ENCODE peak calls at places on chromosomes 16 and 17, in nine cellular contexts. M is fibroblast of lung, Z is neural progenitor cell, T is GM23338, G is H1, Q is astrocyte, D is PC-3, P is hepatocyte, H is HepG2. R is an unnamed sample.

GRCh38 chr16:78639775-78640174 is 540.3 kb downstream of the WWOX start:
- DNase-seq in M (no peak), Z (no peak), T (no peak), G (no peak), Q (no peak), D (no peak), P (no peak), H (no peak), R (no peak)

GRCh38 chr16:58421529-58421928 is 29.3 kb downstream of the GINS3 start:
- DNase-seq in M (peak; percentile 81), Z (no peak), T (no peak), G (no peak), Q (peak; percentile 76), D (peak; percentile 82), P (no peak), H (no peak), R (peak; percentile 88)

GRCh38 chr17:80168371-80168770 is 1.5 kb upstream of the CARD14 start:
- DNase-seq in M (peak; percentile 22), Z (no peak), T (no peak), G (no peak), Q (no peak), D (no peak), P (peak; percentile 41), H (no peak), R (no peak)

GRCh38 chr17:82299452-82299851 is 18.0 kb downstream of the CD7 start:
- DNase-seq in M (no peak), Z (no peak), T (peak; percentile 55), G (no peak), Q (no peak), D (no peak), P (no peak), H (no peak), R (no peak)

GRCh38 chr17:65750678-65751077 is 189.2 kb upstream of the AXIN2 start:
- DNase-seq in M (peak; percentile 97), Z (no peak), T (no peak), G (no peak), Q (peak; percentile 95), D (peak; percentile 99), P (peak; percentile 64), H (peak; percentile 99), R (peak; percentile 94)

GRCh38 chr17:32566303-32566702 is 79.5 kb downstream of the CDK5R1 start:
- DNase-seq in M (no peak), Z (no peak), T (no peak), G (no peak), Q (no peak), D (no peak), P (no peak), H (no peak), R (no peak)

GRCh38 chr17:54408741-54409140 is 491.9 kb upstream of the TOM1L1 start:
- DNase-seq in M (no peak), Z (no peak), T (no peak), G (no peak), Q (no peak), D (no peak), P (peak; percentile 12), H (no peak), R (peak; percentile 80)

GRCh38 chr16:12260647-12261262 is 284.2 kb downstream of the SNX29 start:
- DNase-seq in M (no peak), Z (peak; percentile 71), T (peak; percentile 93), G (no peak), Q (no peak), D (no peak), P (peak; percentile 76), H (peak; percentile 94), R (no peak)

GRCh38 chr16:57801856-57802634 is at the start of gene KIFC3:
- DNase-seq in M (peak; percentile 78), Z (peak; percentile 79), T (peak; percentile 64), G (no peak), Q (peak; percentile 65), D (peak; percentile 68), P (peak; percentile 93), H (peak; percentile 79), R (peak; percentile 50)

GRCh38 chr17:41689497-41690299 is 1.0 kb downstream of the EIF1 start:
- DNase-seq in M (peak; percentile 59), Z (peak; percentile 72), T (peak; percentile 83), G (no peak), Q (no peak), D (peak; percentile 43), P (peak; percentile 70), H (peak; percentile 69), R (peak; percentile 35)

GRCh38 chr17:36849871-36850348 is 87.4 kb upstream of the LHX1 start:
- DNase-seq in M (peak; percentile 83), Z (peak; percentile 40), T (no peak), G (no peak), Q (peak; percentile 77), D (peak; percentile 25), P (no peak), H (no peak), R (peak; percentile 58)

GRCh38 chr16:13262270-13263090 is 361.1 kb downstream of the SHISA9 start:
- DNase-seq in M (no peak), Z (no peak), T (no peak), G (no peak), Q (no peak), D (no peak), P (no peak), H (no peak), R (no peak)
- H3K4me1 ChIP-seq in M (no peaks in the 10 kb centered on the region), Z (no peaks in the 10 kb centered on the region), T (peaks cover 6% of the 10 kb centered on the region), G (no peaks in the 10 kb centered on the region), Q (no peaks in the 10 kb centered on the region), D (no peaks in the 10 kb centered on the region), P (no peaks in the 10 kb centered on the region), H (peaks cover 5% of the 10 kb centered on the region), R (no peaks in the 10 kb centered on the region)

GRCh38 chr16:85611205-85611454 is 2.0 kb upstream of the GSE1 start:
- DNase-seq in M (no peak), Z (peak; percentile 76), T (no peak), G (no peak), Q (no peak), D (no peak), P (no peak), H (no peak), R (no peak)

GRCh38 chr16:85612801-85613608 is at the start of gene GSE1:
- DNase-seq in M (peak; percentile 83), Z (peak; percentile 96), T (peak; percentile 96), G (peak; percentile 76), Q (peak; percentile 68), D (peak; percentile 92), P (peak; percentile 97), H (peak; percentile 96), R (peak; percentile 88)

GRCh38 chr16:85613609-85614337 is 651 bp downstream of the GSE1 start:
- DNase-seq in M (peak; percentile 43), Z (peak; percentile 93), T (peak; percentile 80), G (no peak), Q (no peak), D (peak; percentile 41), P (peak; percentile 76), H (peak; percentile 46), R (no peak)

GRCh38 chr16:85611455-85612190 is 1.5 kb upstream of the GSE1 start:
- DNase-seq in M (peak; percentile 76), Z (peak; percentile 84), T (peak; percentile 82), G (no peak), Q (peak; percentile 55), D (peak; percentile 74), P (peak; percentile 92), H (peak; percentile 67), R (peak; percentile 64)

GRCh38 chr16:85612191-85612800 is 826 bp upstream of the GSE1 start:
- DNase-seq in M (peak; percentile 95), Z (peak; percentile 55), T (no peak), G (no peak), Q (peak; percentile 91), D (peak; percentile 88), P (peak; percentile 91), H (peak; percentile 91), R (peak; percentile 88)
- TF ChIP-seq CTCF in M (no peak), Z (no peak), T (no peak), G (no peak), Q (no peak), D (no peak), P (no peak), H (no peak), R (no peak)

GRCh38 chr17:38799501-38800236 is at the start of gene PIP4K2B:
- DNase-seq in M (peak; percentile 99), Z (peak; percentile 98), T (peak; percentile 99), G (peak; percentile 93), Q (peak; percentile 98), D (peak; percentile 89), P (peak; percentile 98), H (peak; percentile 98), R (peak; percentile 95)

GRCh38 chr17:38800237-38800760 is 943 bp upstream of the PIP4K2B start:
- DNase-seq in M (no peak), Z (peak; percentile 21), T (peak; percentile 11), G (no peak), Q (no peak), D (no peak), P (no peak), H (no peak), R (no peak)

GRCh38 chr17:38797828-38798227 is 1.5 kb downstream of the PIP4K2B start:
- DNase-seq in M (no peak), Z (no peak), T (no peak), G (no peak), Q (no peak), D (no peak), P (no peak), H (no peak), R (no peak)

GRCh38 chr17:38797091-38797490 is 2.3 kb downstream of the PIP4K2B start:
- DNase-seq in M (peak; percentile 23), Z (no peak), T (no peak), G (no peak), Q (peak; percentile 12), D (no peak), P (no peak), H (no peak), R (peak; percentile 66)

GRCh38 chr17:38798614-38799500 is 499 bp downstream of the PIP4K2B start:
- DNase-seq in M (peak; percentile 58), Z (peak; percentile 57), T (peak; percentile 45), G (no peak), Q (peak; percentile 44), D (peak; percentile 18), P (peak; percentile 58), H (peak; percentile 27), R (peak; percentile 43)
- TF ChIP-seq EZH2 in M (no peak), Z (no peak), T (no peak), G (no peak), Q (no peak), D (no peak), P (no peak), H (no peak), R (no peak)

GRCh38 chr17:67238976-67239375 is 6.0 kb downstream of the HELZ start:
- DNase-seq in M (peak; percentile 33), Z (no peak), T (no peak), G (no peak), Q (no peak), D (no peak), P (peak; percentile 34), H (no peak), R (no peak)

GRCh38 chr17:67244621-67245072 is 349 bp downstream of the HELZ start:
- DNase-seq in M (no peak), Z (no peak), T (peak; percentile 56), G (no peak), Q (no peak), D (no peak), P (peak; percentile 46), H (no peak), R (no peak)

GRCh38 chr17:67243284-67243683 is 1.7 kb downstream of the HELZ start:
- DNase-seq in M (no peak), Z (no peak), T (no peak), G (no peak), Q (no peak), D (no peak), P (no peak), H (no peak), R (no peak)

GRCh38 chr17:67241719-67242341 is 3.2 kb downstream of the HELZ start:
- DNase-seq in M (no peak), Z (no peak), T (no peak), G (no peak), Q (no peak), D (no peak), P (no peak), H (no peak), R (no peak)

GRCh38 chr17:67239597-67239996 is 5.4 kb downstream of the HELZ start:
- DNase-seq in M (peak; percentile 74), Z (no peak), T (no peak), G (no peak), Q (peak; percentile 72), D (no peak), P (peak; percentile 72), H (no peak), R (no peak)
- H3K4me1 ChIP-seq in M (peaks cover 3% of the 10 kb centered on the region), Z (peaks cover 10% of the 10 kb centered on the region), T (peaks cover 10% of the 10 kb centered on the region), G (peaks cover 4% of the 10 kb centered on the region), Q (peaks cover 17% of the 10 kb centered on the region), D (peaks cover 14% of the 10 kb centered on the region), P (peaks cover 40% of the 10 kb centered on the region), H (peaks cover 47% of the 10 kb centered on the region), R (peaks cover 5% of the 10 kb centered on the region)

R was measured in mammary epithelial cell.